ENCODE peak calls at places on chromosome 4, in six cellular contexts. One of them, this sample, is unnamed.

GRCh38 chr4:126051709-126052424 is 737.1 kb downstream of the FAT4 start:
- ATAC-seq in pancreas: peak; percentile 54
- ATAC-seq in esophagus mucosa: peak; percentile 63
- ATAC-seq in DND-41: no peak
- ATAC-seq in T-cell: no peak
- ATAC-seq in Panc1: no peak
- ATAC-seq in this sample: no peak

GRCh38 chr4:1171306-1172227 is 816 bp downstream of the SPON2 start:
- ATAC-seq in pancreas: no peak
- ATAC-seq in esophagus mucosa: no peak
- ATAC-seq in DND-41: no peak
- ATAC-seq in T-cell: peak; percentile 39
- ATAC-seq in Panc1: no peak
- ATAC-seq in this sample: peak; percentile 13

GRCh38 chr4:101967697-101968346 is 177.3 kb downstream of the BANK1 start:
- ATAC-seq in pancreas: no peak
- ATAC-seq in esophagus mucosa: no peak
- ATAC-seq in DND-41: no peak
- ATAC-seq in T-cell: no peak
- ATAC-seq in Panc1: no peak
- ATAC-seq in this sample: no peak

GRCh38 chr4:185932491-185932890 is 120.5 kb upstream of the SORBS2 start:
- ATAC-seq in pancreas: no peak
- ATAC-seq in esophagus mucosa: no peak
- ATAC-seq in DND-41: no peak
- ATAC-seq in T-cell: no peak
- ATAC-seq in Panc1: no peak
- ATAC-seq in this sample: no peak

GRCh38 chr4:67250497-67250896 is 294.8 kb downstream of the CENPC start:
- ATAC-seq in pancreas: no peak
- ATAC-seq in esophagus mucosa: no peak
- ATAC-seq in DND-41: peak; percentile 83
- ATAC-seq in T-cell: no peak
- ATAC-seq in Panc1: no peak
- ATAC-seq in this sample: no peak

GRCh38 chr4:101655005-101655404 is 135.5 kb upstream of the BANK1 start:
- ATAC-seq in pancreas: no peak
- ATAC-seq in esophagus mucosa: no peak
- ATAC-seq in DND-41: no peak
- ATAC-seq in T-cell: no peak
- ATAC-seq in Panc1: no peak
- ATAC-seq in this sample: no peak

GRCh38 chr4:24282446-24282845 is 301.9 kb downstream of the DHX15 start:
- ATAC-seq in pancreas: no peak
- ATAC-seq in esophagus mucosa: no peak
- ATAC-seq in DND-41: no peak
- ATAC-seq in T-cell: no peak
- ATAC-seq in Panc1: no peak
- ATAC-seq in this sample: no peak

GRCh38 chr4:152079543-152080293 is 318.9 kb upstream of the GATB start:
- ATAC-seq in pancreas: no peak
- ATAC-seq in esophagus mucosa: no peak
- ATAC-seq in DND-41: peak; percentile 92
- ATAC-seq in T-cell: peak; percentile 96
- ATAC-seq in Panc1: no peak
- ATAC-seq in this sample: peak; percentile 49

GRCh38 chr4:147916351-147916750 is 184.5 kb downstream of the ARHGAP10 start:
- ATAC-seq in pancreas: peak; percentile 56
- ATAC-seq in esophagus mucosa: no peak
- ATAC-seq in DND-41: no peak
- ATAC-seq in T-cell: no peak
- ATAC-seq in Panc1: no peak
- ATAC-seq in this sample: no peak

GRCh38 chr4:25246680-25247611 is 13.1 kb downstream of the PI4K2B start:
- ATAC-seq in pancreas: no peak
- ATAC-seq in esophagus mucosa: peak; percentile 20
- ATAC-seq in DND-41: no peak
- ATAC-seq in T-cell: no peak
- ATAC-seq in Panc1: no peak
- ATAC-seq in this sample: peak; percentile 20

GRCh38 chr4:38132843-38133662 is 172.9 kb downstream of the PTTG2 start:
- ATAC-seq in pancreas: peak; percentile 86
- ATAC-seq in esophagus mucosa: no peak
- ATAC-seq in DND-41: no peak
- ATAC-seq in T-cell: no peak
- ATAC-seq in Panc1: no peak
- ATAC-seq in this sample: no peak

GRCh38 chr4:139273835-139274234 is 6.2 kb downstream of the MGARP start:
- ATAC-seq in pancreas: no peak
- ATAC-seq in esophagus mucosa: no peak
- ATAC-seq in DND-41: no peak
- ATAC-seq in T-cell: no peak
- ATAC-seq in Panc1: no peak
- ATAC-seq in this sample: no peak

GRCh38 chr4:38014421-38014852 is 54.2 kb downstream of the PTTG2 start:
- ATAC-seq in pancreas: no peak
- ATAC-seq in esophagus mucosa: no peak
- ATAC-seq in DND-41: no peak
- ATAC-seq in T-cell: no peak
- ATAC-seq in Panc1: no peak
- ATAC-seq in this sample: no peak

GRCh38 chr4:102817613-102818268 is 9.6 kb downstream of the UBE2D3 start:
- ATAC-seq in pancreas: peak; percentile 62
- ATAC-seq in esophagus mucosa: peak; percentile 19
- ATAC-seq in DND-41: no peak
- ATAC-seq in T-cell: no peak
- ATAC-seq in Panc1: no peak
- ATAC-seq in this sample: no peak

GRCh38 chr4:139015948-139016451 is 419 bp downstream of the NOCT start:
- ATAC-seq in pancreas: peak; percentile 25
- ATAC-seq in esophagus mucosa: peak; percentile 30
- ATAC-seq in DND-41: no peak
- ATAC-seq in T-cell: no peak
- ATAC-seq in Panc1: no peak
- ATAC-seq in this sample: peak; percentile 64

GRCh38 chr4:84804126-84804525 is 162.4 kb downstream of the WDFY3 start:
- ATAC-seq in pancreas: no peak
- ATAC-seq in esophagus mucosa: no peak
- ATAC-seq in DND-41: no peak
- ATAC-seq in T-cell: no peak
- ATAC-seq in Panc1: no peak
- ATAC-seq in this sample: no peak

GRCh38 chr4:1621526-1621925 is 62.6 kb downstream of the FAM53A start:
- ATAC-seq in pancreas: no peak
- ATAC-seq in esophagus mucosa: no peak
- ATAC-seq in DND-41: no peak
- ATAC-seq in T-cell: no peak
- ATAC-seq in Panc1: no peak
- ATAC-seq in this sample: no peak

GRCh38 chr4:108555701-108556100 is 64.7 kb upstream of the RPL34 start:
- ATAC-seq in pancreas: no peak
- ATAC-seq in esophagus mucosa: no peak
- ATAC-seq in DND-41: no peak
- ATAC-seq in T-cell: no peak
- ATAC-seq in Panc1: no peak
- ATAC-seq in this sample: no peak

GRCh38 chr4:151175204-151175603 is 75.8 kb downstream of the RPS3A start:
- ATAC-seq in pancreas: peak; percentile 32
- ATAC-seq in esophagus mucosa: no peak
- ATAC-seq in DND-41: no peak
- ATAC-seq in T-cell: no peak
- ATAC-seq in Panc1: no peak
- ATAC-seq in this sample: no peak

GRCh38 chr4:88958080-88958479 is 98.9 kb downstream of the FAM13A start:
- ATAC-seq in pancreas: peak; percentile 72
- ATAC-seq in esophagus mucosa: no peak
- ATAC-seq in DND-41: no peak
- ATAC-seq in T-cell: no peak
- ATAC-seq in Panc1: no peak
- ATAC-seq in this sample: no peak

GRCh38 chr4:164337219-164337944 is 416.5 kb upstream of the SMIM31 start:
- ATAC-seq in pancreas: no peak
- ATAC-seq in esophagus mucosa: no peak
- ATAC-seq in DND-41: no peak
- ATAC-seq in T-cell: no peak
- ATAC-seq in Panc1: no peak
- ATAC-seq in this sample: no peak

GRCh38 chr4:14871676-14872430 is 130.4 kb upstream of the CPEB2 start:
- ATAC-seq in pancreas: peak; percentile 53
- ATAC-seq in esophagus mucosa: peak; percentile 60
- ATAC-seq in DND-41: peak; percentile 33
- ATAC-seq in T-cell: no peak
- ATAC-seq in Panc1: no peak
- ATAC-seq in this sample: no peak